ENCODE peak calls at places on chromosomes 6 and 20, in five cellular contexts. C is psoas muscle, F is stomach, T is fibroblast of pulmonary artery, O is cardiac muscle cell. B is an unnamed sample.

GRCh38 chr6:80182291-80182690 is 75.8 kb downstream of the BCKDHB start:
- DNase-seq in C (no peak), F (no peak), T (peak; percentile 52), O (no peak), B (no peak)

GRCh38 chr6:28303570-28303969 is 22.2 kb downstream of the PGBD1 start:
- DNase-seq in C (no peak), F (no peak), T (no peak), O (no peak), B (no peak)

GRCh38 chr20:50015993-50016770 is 33.4 kb downstream of the SNAI1 start:
- DNase-seq in C (no peak), F (no peak), T (no peak), O (peak; percentile 93), B (no peak)

GRCh38 chr6:37614059-37614940 is 83.4 kb downstream of the MDGA1 start:
- DNase-seq in C (no peak), F (no peak), T (no peak), O (no peak), B (no peak)

GRCh38 chr20:24978493-24978892 is 14.1 kb downstream of the APMAP start:
- DNase-seq in C (peak; percentile 79), F (no peak), T (no peak), O (no peak), B (no peak)

GRCh38 chr6:137552809-137553208 is 58.6 kb upstream of the OLIG3 start:
- DNase-seq in C (no peak), F (no peak), T (no peak), O (peak; percentile 52), B (no peak)

GRCh38 chr6:167485186-167485978 is 160.5 kb downstream of the TTLL2 start:
- DNase-seq in C (no peak), F (no peak), T (peak; percentile 74), O (peak; percentile 51), B (no peak)

GRCh38 chr6:34667481-34668238 is 28.9 kb downstream of the ILRUN start:
- DNase-seq in C (no peak), F (no peak), T (no peak), O (no peak), B (no peak)

GRCh38 chr6:158654960-158655485 is 5.2 kb downstream of the SYTL3 start:
- DNase-seq in C (no peak), F (no peak), T (peak; percentile 88), O (no peak), B (no peak)

GRCh38 chr6:79188101-79188500 is 46.4 kb downstream of the HMGN3 start:
- DNase-seq in C (no peak), F (no peak), T (no peak), O (no peak), B (no peak)

GRCh38 chr6:100719883-100720682 is 161.0 kb downstream of the ASCC3 start:
- DNase-seq in C (no peak), F (no peak), T (peak; percentile 69), O (peak; percentile 13), B (no peak)

GRCh38 chr6:125153541-125154183 is at the start of gene TPD52L1:
- DNase-seq in C (peak; percentile 95), F (peak; percentile 87), T (peak; percentile 64), O (peak; percentile 92), B (no peak)

DNA sequence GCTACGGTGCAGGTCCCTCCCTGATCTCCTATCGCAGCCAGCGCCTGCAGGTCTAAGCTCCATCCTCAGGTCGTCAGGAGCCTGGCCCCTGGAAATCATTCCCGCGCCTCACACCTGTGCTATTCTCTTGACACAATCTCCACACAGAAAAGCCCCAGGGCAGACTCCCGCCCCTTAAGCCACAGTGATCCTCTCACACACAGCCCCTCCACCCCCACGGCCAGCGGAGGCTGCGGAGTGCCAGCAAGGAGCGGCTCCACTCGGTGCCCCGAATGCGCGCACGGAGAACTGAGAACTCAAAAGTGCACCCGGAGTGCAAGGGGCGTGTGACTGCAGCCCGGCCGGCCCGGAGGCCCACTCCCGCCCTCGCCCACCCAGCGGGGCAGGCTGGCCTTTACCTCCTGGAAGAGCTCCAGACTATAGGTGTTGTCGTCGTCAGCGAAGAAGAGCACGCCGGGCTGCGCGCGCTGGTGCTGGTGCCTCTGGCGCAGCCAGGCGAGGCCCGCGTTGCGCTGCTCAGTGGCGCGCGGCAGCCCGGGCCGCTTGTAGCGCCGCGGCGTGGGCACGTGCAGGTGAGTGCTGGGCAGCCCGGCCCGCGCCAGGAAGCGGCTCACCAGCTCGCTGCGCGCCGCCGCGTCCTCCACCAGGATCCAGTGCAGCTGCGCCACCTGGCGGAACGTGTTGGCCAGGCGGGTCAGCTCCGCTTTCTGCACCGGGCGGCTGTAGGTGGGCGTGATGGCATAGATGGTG is 1.2 kb downstream of the B3GAT2 start:
- DNase-seq in C (peak; percentile 90), F (peak; percentile 91), T (peak; percentile 73), O (peak; percentile 93), B (no peak)
- TF ChIP-seq CTCF in C (peak; percentile 88), F (peak; percentile 77), T (peak; percentile 65), O (peak; percentile 75), B (peak; percentile 86)

GRCh38 chr6:106890447-106890846 is 84.1 kb downstream of the CD24 start:
- DNase-seq in C (no peak), F (no peak), T (no peak), O (no peak), B (no peak)
- H3K4me3 ChIP-seq in C (no peak overlapping the region), F (no peak overlapping the region), T (no peak overlapping the region), O (no peak overlapping the region), B (no peak overlapping the region)

DNA sequence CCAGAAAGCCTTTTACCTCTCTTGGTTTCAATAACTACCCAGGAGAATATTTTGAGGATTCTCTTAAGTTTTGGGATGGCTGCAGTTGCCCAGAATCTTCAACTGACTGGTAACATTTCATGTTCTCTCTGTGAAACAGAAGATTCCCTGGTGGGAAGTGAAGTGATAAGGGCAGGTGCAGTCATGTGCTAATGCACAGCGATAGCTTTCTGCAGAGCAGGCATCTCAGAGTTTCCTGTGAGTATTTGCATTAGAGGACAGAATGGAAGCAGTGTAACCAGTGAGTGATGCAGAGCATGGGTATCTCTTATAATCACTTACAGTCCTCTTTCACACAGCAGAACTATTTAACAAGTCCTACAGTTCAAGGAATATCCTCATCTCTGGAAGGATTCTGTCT is 76.1 kb downstream of the HCRTR2 start:
- DNase-seq in C (no peak), F (no peak), T (no peak), O (no peak), B (no peak)
- TF ChIP-seq CTCF in C (no peak), F (no peak), T (no peak), O (no peak), B (no peak)

DNA sequence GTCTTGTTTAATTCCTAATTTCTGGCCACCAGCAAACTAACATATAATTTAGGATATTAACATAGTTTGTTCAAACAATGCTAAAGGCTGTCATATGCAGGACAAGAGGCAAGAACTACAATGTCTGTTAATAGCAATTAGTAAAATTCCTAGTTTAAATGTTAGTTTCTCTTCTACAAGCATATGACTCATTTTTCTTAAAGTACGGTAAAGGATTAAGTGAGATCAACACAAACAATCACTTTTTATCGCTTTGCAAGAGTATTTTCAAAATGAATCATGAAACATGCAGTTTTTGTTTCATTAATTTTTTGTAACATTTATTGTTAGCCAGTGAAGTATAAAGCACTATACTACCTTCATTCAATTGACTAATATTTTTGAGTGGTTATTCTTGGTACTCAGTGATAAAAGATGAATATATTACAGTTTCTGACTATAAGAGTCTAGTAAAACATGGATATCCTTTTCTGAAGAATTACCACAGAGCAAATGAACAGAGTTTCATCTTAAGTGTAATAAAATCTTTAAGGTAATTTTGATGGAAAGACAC is 138.6 kb downstream of the AHI1 start:
- DNase-seq in C (no peak), F (no peak), T (peak; percentile 33), O (no peak), B (no peak)
- H3K4me3 ChIP-seq in C (no peak overlapping the region), F (no peak overlapping the region), T (peak overlapping the region; percentile 5), O (no peak overlapping the region), B (no peak overlapping the region)